ENCODE peak calls at places on chromosomes 5 and 9, in six cellular contexts. One of them, this sample, is unnamed.

GRCh38 chr9:95605087-95605486 is 88.3 kb upstream of the PTCH1 start:
- DNase-seq in omental fat pad: no peak
- DNase-seq in GM06990: no peak
- DNase-seq in IMR-90: no peak
- DNase-seq in choroid plexus epithelial cell: no peak
- DNase-seq in left lung: no peak
- DNase-seq in this sample: no peak

GRCh38 chr5:142748568-142749249 is 21.5 kb upstream of the ARHGAP26 start:
- DNase-seq in omental fat pad: no peak
- DNase-seq in GM06990: no peak
- DNase-seq in IMR-90: no peak
- DNase-seq in choroid plexus epithelial cell: peak
- DNase-seq in left lung: peak
- DNase-seq in this sample: peak

GRCh38 chr5:76790632-76791290 is 28.1 kb upstream of the F2RL1 start:
- DNase-seq in omental fat pad: no peak
- DNase-seq in GM06990: no peak
- DNase-seq in IMR-90: peak
- DNase-seq in choroid plexus epithelial cell: peak
- DNase-seq in left lung: no peak
- DNase-seq in this sample: no peak

GRCh38 chr9:137234055-137234697 is 3.5 kb downstream of the SLC34A3 start:
- DNase-seq in omental fat pad: no peak
- DNase-seq in GM06990: no peak
- DNase-seq in IMR-90: no peak
- DNase-seq in choroid plexus epithelial cell: no peak
- DNase-seq in left lung: no peak
- DNase-seq in this sample: no peak

GRCh38 chr9:129776938-129777768 is 24.3 kb upstream of the PTGES start:
- DNase-seq in omental fat pad: peak
- DNase-seq in GM06990: no peak
- DNase-seq in IMR-90: peak
- DNase-seq in choroid plexus epithelial cell: peak
- DNase-seq in left lung: peak
- DNase-seq in this sample: peak

GRCh38 chr9:37618817-37619216 is 26.4 kb upstream of the TOMM5 start:
- DNase-seq in omental fat pad: no peak
- DNase-seq in GM06990: no peak
- DNase-seq in IMR-90: peak
- DNase-seq in choroid plexus epithelial cell: peak
- DNase-seq in left lung: no peak
- DNase-seq in this sample: no peak

GRCh38 chr5:139915274-139915673 is 119.7 kb downstream of the PSD2 start:
- DNase-seq in omental fat pad: no peak
- DNase-seq in GM06990: no peak
- DNase-seq in IMR-90: no peak
- DNase-seq in choroid plexus epithelial cell: no peak
- DNase-seq in left lung: no peak
- DNase-seq in this sample: no peak

GRCh38 chr9:113875917-113876805 is at the start of gene ZNF618:
- DNase-seq in omental fat pad: no peak
- DNase-seq in GM06990: peak
- DNase-seq in IMR-90: no peak
- DNase-seq in choroid plexus epithelial cell: no peak
- DNase-seq in left lung: no peak
- DNase-seq in this sample: peak

GRCh38 chr9:93116049-93116961 is 17.7 kb downstream of the NINJ1 start:
- DNase-seq in omental fat pad: no peak
- DNase-seq in GM06990: peak
- DNase-seq in IMR-90: peak
- DNase-seq in choroid plexus epithelial cell: peak
- DNase-seq in left lung: peak
- DNase-seq in this sample: peak

GRCh38 chr9:91047529-91047928 is 245.9 kb downstream of the SYK start:
- DNase-seq in omental fat pad: no peak
- DNase-seq in GM06990: no peak
- DNase-seq in IMR-90: no peak
- DNase-seq in choroid plexus epithelial cell: no peak
- DNase-seq in left lung: no peak
- DNase-seq in this sample: no peak

GRCh38 chr9:132268725-132269352 is 85.9 kb downstream of the SETX start:
- DNase-seq in omental fat pad: peak
- DNase-seq in GM06990: no peak
- DNase-seq in IMR-90: peak
- DNase-seq in choroid plexus epithelial cell: peak
- DNase-seq in left lung: peak
- DNase-seq in this sample: peak

GRCh38 chr5:4942831-4943178 is 197.3 kb upstream of the ADAMTS16 start:
- DNase-seq in omental fat pad: no peak
- DNase-seq in GM06990: no peak
- DNase-seq in IMR-90: no peak
- DNase-seq in choroid plexus epithelial cell: no peak
- DNase-seq in left lung: no peak
- DNase-seq in this sample: no peak

GRCh38 chr5:164350236-164350635 is 844.8 kb downstream of the MAT2B start:
- DNase-seq in omental fat pad: no peak
- DNase-seq in GM06990: no peak
- DNase-seq in IMR-90: no peak
- DNase-seq in choroid plexus epithelial cell: no peak
- DNase-seq in left lung: no peak
- DNase-seq in this sample: no peak

GRCh38 chr5:172530406-172530805 is 76.1 kb upstream of the SH3PXD2B start:
- DNase-seq in omental fat pad: no peak
- DNase-seq in GM06990: no peak
- DNase-seq in IMR-90: no peak
- DNase-seq in choroid plexus epithelial cell: no peak
- DNase-seq in left lung: no peak
- DNase-seq in this sample: no peak

GRCh38 chr5:171311698-171312083 is 2.6 kb downstream of the TLX3 start:
- DNase-seq in omental fat pad: no peak
- DNase-seq in GM06990: no peak
- DNase-seq in IMR-90: no peak
- DNase-seq in choroid plexus epithelial cell: no peak
- DNase-seq in left lung: no peak
- DNase-seq in this sample: no peak

GRCh38 chr5:148760945-148761638 is 65.3 kb upstream of the ADRB2 start:
- DNase-seq in omental fat pad: no peak
- DNase-seq in GM06990: peak
- DNase-seq in IMR-90: no peak
- DNase-seq in choroid plexus epithelial cell: no peak
- DNase-seq in left lung: no peak
- DNase-seq in this sample: no peak

GRCh38 chr5:16544607-16545374 is 72.0 kb downstream of the RETREG1 start:
- DNase-seq in omental fat pad: no peak
- DNase-seq in GM06990: no peak
- DNase-seq in IMR-90: peak
- DNase-seq in choroid plexus epithelial cell: peak
- DNase-seq in left lung: no peak
- DNase-seq in this sample: no peak

GRCh38 chr9:133396952-133397351 is 20.8 kb downstream of the STKLD1 start:
- DNase-seq in omental fat pad: no peak
- DNase-seq in GM06990: no peak
- DNase-seq in IMR-90: no peak
- DNase-seq in choroid plexus epithelial cell: peak
- DNase-seq in left lung: no peak
- DNase-seq in this sample: peak

GRCh38 chr9:87195306-87195705 is 248.0 kb upstream of the GAS1 start:
- DNase-seq in omental fat pad: no peak
- DNase-seq in GM06990: no peak
- DNase-seq in IMR-90: peak
- DNase-seq in choroid plexus epithelial cell: no peak
- DNase-seq in left lung: no peak
- DNase-seq in this sample: no peak

GRCh38 chr9:4866239-4866969 is 73.7 kb downstream of the RCL1 start:
- DNase-seq in omental fat pad: no peak
- DNase-seq in GM06990: no peak
- DNase-seq in IMR-90: peak
- DNase-seq in choroid plexus epithelial cell: peak
- DNase-seq in left lung: no peak
- DNase-seq in this sample: no peak

GRCh38 chr9:93968451-93969327 is 13.5 kb upstream of the BARX1 start:
- DNase-seq in omental fat pad: no peak
- DNase-seq in GM06990: no peak
- DNase-seq in IMR-90: peak
- DNase-seq in choroid plexus epithelial cell: peak
- DNase-seq in left lung: no peak
- DNase-seq in this sample: no peak

GRCh38 chr9:14198049-14198448 is 115.9 kb downstream of the NFIB start:
- DNase-seq in omental fat pad: no peak
- DNase-seq in GM06990: no peak
- DNase-seq in IMR-90: no peak
- DNase-seq in choroid plexus epithelial cell: no peak
- DNase-seq in left lung: no peak
- DNase-seq in this sample: no peak

GRCh38 chr9:96217358-96217755 is 84.6 kb downstream of the HSD17B3 start:
- DNase-seq in omental fat pad: no peak
- DNase-seq in GM06990: no peak
- DNase-seq in IMR-90: no peak
- DNase-seq in choroid plexus epithelial cell: peak
- DNase-seq in left lung: no peak
- DNase-seq in this sample: peak

GRCh38 chr5:37478495-37478894 is 99.4 kb downstream of the WDR70 start:
- DNase-seq in omental fat pad: no peak
- DNase-seq in GM06990: no peak
- DNase-seq in IMR-90: no peak
- DNase-seq in choroid plexus epithelial cell: no peak
- DNase-seq in left lung: no peak
- DNase-seq in this sample: no peak

GRCh38 chr5:88256037-88256436 is 12.6 kb downstream of the TMEM161B start:
- DNase-seq in omental fat pad: no peak
- DNase-seq in GM06990: no peak
- DNase-seq in IMR-90: no peak
- DNase-seq in choroid plexus epithelial cell: no peak
- DNase-seq in left lung: no peak
- DNase-seq in this sample: no peak
- TF ChIP-seq CTCF in omental fat pad: no peak
- TF ChIP-seq CTCF in GM06990: no peak
- TF ChIP-seq CTCF in IMR-90: no peak
- TF ChIP-seq CTCF in choroid plexus epithelial cell: no peak
- TF ChIP-seq CTCF in left lung: no peak
- TF ChIP-seq CTCF in this sample: no peak

GRCh38 chr5:1231354-1231905 is 6.2 kb downstream of the SLC6A18 start:
- DNase-seq in omental fat pad: no peak
- DNase-seq in GM06990: no peak
- DNase-seq in IMR-90: no peak
- DNase-seq in choroid plexus epithelial cell: no peak
- DNase-seq in left lung: no peak
- DNase-seq in this sample: peak

GRCh38 chr5:1229822-1230221 is 4.6 kb downstream of the SLC6A18 start:
- DNase-seq in omental fat pad: no peak
- DNase-seq in GM06990: no peak
- DNase-seq in IMR-90: no peak
- DNase-seq in choroid plexus epithelial cell: no peak
- DNase-seq in left lung: no peak
- DNase-seq in this sample: no peak

GRCh38 chr5:1230551-1230950 is 5.4 kb downstream of the SLC6A18 start:
- DNase-seq in omental fat pad: no peak
- DNase-seq in GM06990: no peak
- DNase-seq in IMR-90: no peak
- DNase-seq in choroid plexus epithelial cell: no peak
- DNase-seq in left lung: no peak
- DNase-seq in this sample: no peak

GRCh38 chr5:1235379-1235778 is 10.2 kb downstream of the SLC6A18 start:
- DNase-seq in omental fat pad: no peak
- DNase-seq in GM06990: no peak
- DNase-seq in IMR-90: no peak
- DNase-seq in choroid plexus epithelial cell: no peak
- DNase-seq in left lung: no peak
- DNase-seq in this sample: no peak

DNA sequence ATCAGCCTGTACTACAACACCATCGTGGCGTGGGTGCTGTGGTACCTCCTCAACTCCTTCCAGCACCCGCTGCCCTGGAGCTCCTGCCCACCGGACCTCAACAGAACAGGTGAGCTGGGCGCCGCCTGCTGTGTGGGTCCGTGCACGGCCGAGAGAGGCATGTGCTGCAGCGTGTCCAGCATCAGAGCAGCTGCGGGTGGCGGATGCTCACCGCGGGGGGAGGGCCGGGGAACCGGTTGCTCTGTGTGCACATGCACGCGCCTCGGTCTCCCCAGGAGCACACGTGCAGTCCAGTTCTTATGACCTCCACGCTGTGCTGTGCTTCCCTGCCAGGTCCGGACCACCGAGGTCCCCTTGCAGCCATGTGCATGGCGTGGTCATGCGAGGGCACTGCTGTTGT is 7.6 kb downstream of the SLC6A18 start:
- DNase-seq in omental fat pad: no peak
- DNase-seq in GM06990: no peak
- DNase-seq in IMR-90: no peak
- DNase-seq in choroid plexus epithelial cell: no peak
- DNase-seq in left lung: no peak
- DNase-seq in this sample: no peak
- TF ChIP-seq CTCF in omental fat pad: no peak
- TF ChIP-seq CTCF in GM06990: no peak
- TF ChIP-seq CTCF in IMR-90: no peak
- TF ChIP-seq CTCF in choroid plexus epithelial cell: no peak
- TF ChIP-seq CTCF in left lung: no peak
- TF ChIP-seq CTCF in this sample: no peak

GRCh38 chr9:22817181-22817580 is 370.6 kb downstream of the DMRTA1 start:
- DNase-seq in omental fat pad: no peak
- DNase-seq in GM06990: no peak
- DNase-seq in IMR-90: peak
- DNase-seq in choroid plexus epithelial cell: peak
- DNase-seq in left lung: no peak
- DNase-seq in this sample: no peak
- TF ChIP-seq CTCF in omental fat pad: no peak
- TF ChIP-seq CTCF in GM06990: no peak
- TF ChIP-seq CTCF in IMR-90: no peak
- TF ChIP-seq CTCF in choroid plexus epithelial cell: no peak
- TF ChIP-seq CTCF in left lung: no peak
- TF ChIP-seq CTCF in this sample: no peak

DNA sequence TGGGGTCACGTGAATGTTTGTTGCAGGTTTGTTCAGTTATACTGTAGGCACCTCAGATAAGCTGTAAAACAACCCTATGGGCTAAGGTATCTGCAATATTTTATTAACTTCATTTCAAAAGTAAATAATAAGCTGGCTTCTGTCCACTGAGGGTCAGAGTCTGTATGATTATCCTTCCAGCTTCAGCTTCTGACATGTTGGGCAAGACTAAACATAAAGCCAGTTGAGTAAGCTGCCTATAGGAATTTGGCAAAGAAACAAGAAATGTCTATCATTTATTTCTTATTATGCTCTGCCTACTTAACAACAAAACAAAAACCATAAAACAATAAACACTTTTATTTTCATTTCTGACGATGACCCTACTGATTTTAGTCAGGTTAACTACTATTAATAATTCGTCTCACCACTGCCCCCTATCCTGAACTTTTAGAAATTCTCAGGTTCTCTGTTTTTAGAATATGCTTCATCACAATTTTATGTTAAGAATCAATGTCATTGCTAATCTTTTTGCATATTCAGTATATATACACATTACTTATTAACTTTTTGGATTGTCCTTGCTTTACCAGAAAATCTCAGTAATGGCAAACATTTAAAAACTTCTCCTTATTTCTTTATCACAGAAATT is 413.5 kb upstream of the ADAMTSL1 start:
- DNase-seq in omental fat pad: no peak
- DNase-seq in GM06990: no peak
- DNase-seq in IMR-90: no peak
- DNase-seq in choroid plexus epithelial cell: no peak
- DNase-seq in left lung: no peak
- DNase-seq in this sample: no peak
- TF ChIP-seq CTCF in omental fat pad: no peak
- TF ChIP-seq CTCF in GM06990: no peak
- TF ChIP-seq CTCF in IMR-90: peak
- TF ChIP-seq CTCF in choroid plexus epithelial cell: no peak
- TF ChIP-seq CTCF in left lung: no peak
- TF ChIP-seq CTCF in this sample: peak

GRCh38 chr5:177497297-177498012 is at the start of gene PDLIM7:
- DNase-seq in omental fat pad: peak
- DNase-seq in GM06990: peak
- DNase-seq in IMR-90: peak
- DNase-seq in choroid plexus epithelial cell: peak
- DNase-seq in left lung: peak
- DNase-seq in this sample: peak
- TF ChIP-seq CTCF in omental fat pad: no peak
- TF ChIP-seq CTCF in GM06990: no peak
- TF ChIP-seq CTCF in IMR-90: no peak
- TF ChIP-seq CTCF in choroid plexus epithelial cell: peak
- TF ChIP-seq CTCF in left lung: peak
- TF ChIP-seq CTCF in this sample: no peak

This sample was measured in glutamatergic neuron.